ENCODE peak calls at places on chromosome 11, in ten cellular contexts. V is activated naive CD4-positive, alpha-beta T cell; P is mesenteric fat pad; X is adrenal gland; C is astrocyte of the spinal cord; F is OCI-M1; I is body of pancreas; T is amniotic stem cell; M is PC-3; B is AG04449. E is an unnamed sample.

GRCh38 chr11:35127619-35128018 is 11.4 kb upstream of the CD44 start:
- DNase-seq in V (no peak), P (no peak), X (no peak), C (no peak), F (no peak), I (no peak), T (no peak), M (no peak), B (no peak), E (no peak)

GRCh38 chr11:111095327-111095726 is 150.2 kb upstream of the POU2AF2 start:
- DNase-seq in V (no peak), P (no peak), X (no peak), C (no peak), F (no peak), I (no peak), T (no peak), M (no peak), B (no peak), E (no peak)

GRCh38 chr11:12884751-12885318 is 124.3 kb upstream of the RASSF10 start:
- DNase-seq in V (no peak), P (no peak), X (no peak), C (peak), F (no peak), I (no peak), T (no peak), M (no peak), B (no peak), E (no peak)

GRCh38 chr11:45736424-45736823 is 68.5 kb upstream of the SLC35C1 start:
- DNase-seq in V (no peak), P (no peak), X (no peak), C (no peak), F (no peak), I (peak), T (no peak), M (peak), B (no peak), E (no peak)

GRCh38 chr11:6418199-6418957 is 516 bp downstream of the APBB1 start:
- DNase-seq in V (peak), P (no peak), X (peak), C (no peak), F (no peak), I (peak), T (no peak), M (no peak), B (no peak), E (no peak)

GRCh38 chr11:31958086-31958735 is 132.7 kb upstream of the RCN1 start:
- DNase-seq in V (peak), P (no peak), X (peak), C (peak), F (peak), I (peak), T (no peak), M (peak), B (no peak), E (peak)

GRCh38 chr11:95925011-95925410 is 1.1 kb upstream of the MTMR2 start:
- DNase-seq in V (no peak), P (no peak), X (no peak), C (peak), F (peak), I (no peak), T (no peak), M (peak), B (no peak), E (no peak)

GRCh38 chr11:102438311-102439062 is 14.1 kb downstream of the TMEM123 start:
- DNase-seq in V (peak), P (no peak), X (no peak), C (no peak), F (no peak), I (no peak), T (no peak), M (no peak), B (no peak), E (no peak)

GRCh38 chr11:119091083-119091650 is 6.5 kb downstream of the HMBS start:
- DNase-seq in V (no peak), P (no peak), X (no peak), C (no peak), F (no peak), I (no peak), T (no peak), M (no peak), B (no peak), E (no peak)

GRCh38 chr11:95519912-95520311 is 269.7 kb downstream of the FAM76B start:
- DNase-seq in V (no peak), P (no peak), X (no peak), C (no peak), F (no peak), I (no peak), T (no peak), M (no peak), B (no peak), E (no peak)

GRCh38 chr11:108648528-108648885 is 16.4 kb upstream of the DDX10 start:
- DNase-seq in V (no peak), P (no peak), X (no peak), C (no peak), F (no peak), I (no peak), T (no peak), M (no peak), B (no peak), E (no peak)

GRCh38 chr11:35236667-35237003 is 97.7 kb downstream of the CD44 start:
- DNase-seq in V (no peak), P (no peak), X (no peak), C (peak), F (peak), I (no peak), T (no peak), M (no peak), B (no peak), E (no peak)

GRCh38 chr11:62001450-62002178 is 34.2 kb upstream of the FTH1 start:
- DNase-seq in V (no peak), P (peak), X (no peak), C (no peak), F (no peak), I (peak), T (no peak), M (no peak), B (no peak), E (no peak)

GRCh38 chr11:72578541-72578940 is 95.7 kb downstream of the PDE2A start:
- DNase-seq in V (no peak), P (peak), X (no peak), C (no peak), F (no peak), I (peak), T (no peak), M (no peak), B (no peak), E (no peak)

GRCh38 chr11:6474423-6474792 is 667 bp upstream of the TRIM3 start:
- DNase-seq in V (no peak), P (no peak), X (no peak), C (no peak), F (no peak), I (no peak), T (no peak), M (no peak), B (no peak), E (no peak)

GRCh38 chr11:13984616-13985474 is 22.3 kb downstream of the SPON1 start:
- DNase-seq in V (no peak), P (no peak), X (no peak), C (peak), F (no peak), I (no peak), T (peak), M (peak), B (peak), E (no peak)

GRCh38 chr11:106520146-106520912 is 442.9 kb downstream of the AASDHPPT start:
- DNase-seq in V (no peak), P (no peak), X (no peak), C (no peak), F (no peak), I (no peak), T (no peak), M (peak), B (no peak), E (no peak)

GRCh38 chr11:7004482-7004881 is 15.7 kb downstream of the ZNF214 start:
- DNase-seq in V (no peak), P (no peak), X (peak), C (peak), F (peak), I (no peak), T (no peak), M (peak), B (no peak), E (no peak)

GRCh38 chr11:116707250-116707649 is 65.5 kb downstream of the BUD13 start:
- DNase-seq in V (no peak), P (no peak), X (no peak), C (no peak), F (no peak), I (peak), T (no peak), M (peak), B (no peak), E (no peak)

GRCh38 chr11:72222106-72222891 is 2.3 kb upstream of the INPPL1 start:
- DNase-seq in V (no peak), P (peak), X (peak), C (no peak), F (no peak), I (no peak), T (no peak), M (no peak), B (no peak), E (no peak)

GRCh38 chr11:125275905-125276634 is 111.5 kb downstream of the PKNOX2 start:
- DNase-seq in V (no peak), P (no peak), X (peak), C (peak), F (no peak), I (peak), T (no peak), M (no peak), B (no peak), E (no peak)

GRCh38 chr11:117836077-117836960 is 11.8 kb upstream of the FXYD2 start:
- DNase-seq in V (no peak), P (peak), X (no peak), C (no peak), F (no peak), I (no peak), T (no peak), M (no peak), B (no peak), E (peak)

GRCh38 chr11:125123947-125124633 is 12.7 kb upstream of the TMEM218 start:
- DNase-seq in V (peak), P (no peak), X (peak), C (peak), F (peak), I (peak), T (no peak), M (peak), B (no peak), E (peak)

GRCh38 chr11:44014968-44015623 is 32.7 kb upstream of the ACCSL start:
- DNase-seq in V (no peak), P (peak), X (no peak), C (no peak), F (no peak), I (no peak), T (no peak), M (no peak), B (no peak), E (peak)

GRCh38 chr11:70628881-70629844 is 230.8 kb downstream of the CTTN start:
- DNase-seq in V (no peak), P (no peak), X (no peak), C (no peak), F (no peak), I (no peak), T (no peak), M (no peak), B (no peak), E (no peak)

GRCh38 chr11:107183963-107184362 is 165.7 kb upstream of the GUCY1A2 start:
- DNase-seq in V (no peak), P (no peak), X (no peak), C (no peak), F (no peak), I (no peak), T (no peak), M (no peak), B (no peak), E (no peak)

GRCh38 chr11:74055938-74056337 is 47.1 kb upstream of the UCP3 start:
- DNase-seq in V (no peak), P (no peak), X (no peak), C (peak), F (no peak), I (no peak), T (peak), M (peak), B (no peak), E (no peak)

GRCh38 chr11:17683378-17684161 is 35.8 kb upstream of the MYOD1 start:
- DNase-seq in V (no peak), P (no peak), X (no peak), C (peak), F (no peak), I (no peak), T (peak), M (peak), B (no peak), E (no peak)

GRCh38 chr11:118318112-118319030 is 13.8 kb downstream of the CD3E start:
- DNase-seq in V (no peak), P (no peak), X (no peak), C (no peak), F (no peak), I (no peak), T (no peak), M (peak), B (no peak), E (no peak)

GRCh38 chr11:93131709-93132108 is 66.1 kb downstream of the SLC36A4 start:
- DNase-seq in V (no peak), P (no peak), X (no peak), C (no peak), F (peak), I (no peak), T (no peak), M (peak), B (no peak), E (no peak)

GRCh38 chr11:2185324-2186085 is 13.9 kb upstream of the TH start:
- DNase-seq in V (no peak), P (no peak), X (no peak), C (no peak), F (no peak), I (no peak), T (no peak), M (no peak), B (no peak), E (no peak)

GRCh38 chr11:90124946-90125345 is 9.5 kb upstream of the NAALAD2 start:
- DNase-seq in V (no peak), P (no peak), X (no peak), C (no peak), F (no peak), I (no peak), T (no peak), M (no peak), B (no peak), E (no peak)

GRCh38 chr11:44566952-44567875 is 1.8 kb downstream of the CD82 start:
- DNase-seq in V (no peak), P (no peak), X (no peak), C (no peak), F (no peak), I (no peak), T (no peak), M (no peak), B (no peak), E (no peak)

GRCh38 chr11:57633394-57634058 is 16.2 kb downstream of the YPEL4 start:
- DNase-seq in V (no peak), P (no peak), X (no peak), C (no peak), F (no peak), I (no peak), T (no peak), M (no peak), B (no peak), E (no peak)

GRCh38 chr11:67382481-67383136 is 9.2 kb upstream of the RAD9A start:
- DNase-seq in V (peak), P (no peak), X (peak), C (peak), F (peak), I (peak), T (peak), M (peak), B (no peak), E (peak)

GRCh38 chr11:41431784-41432183 is 27.7 kb downstream of the LRRC4C start:
- DNase-seq in V (no peak), P (no peak), X (no peak), C (no peak), F (peak), I (no peak), T (no peak), M (no peak), B (no peak), E (no peak)

GRCh38 chr11:130121430-130121978 is 38.1 kb upstream of the ST14 start:
- DNase-seq in V (no peak), P (no peak), X (no peak), C (peak), F (no peak), I (no peak), T (no peak), M (no peak), B (peak), E (no peak)

GRCh38 chr11:14082338-14082737 is 119.8 kb downstream of the SPON1 start:
- DNase-seq in V (no peak), P (no peak), X (peak), C (no peak), F (no peak), I (no peak), T (no peak), M (no peak), B (no peak), E (no peak)

GRCh38 chr11:117959438-117960149 is 26.6 kb upstream of the IL10RA start:
- DNase-seq in V (no peak), P (no peak), X (no peak), C (no peak), F (peak), I (no peak), T (no peak), M (no peak), B (no peak), E (no peak)

E was measured in dorsolateral prefrontal cortex.